ENCODE peak calls at places on chromosomes 7 and 10, in eight cellular contexts. I is GM23338, N is K562, B is upper lobe of left lung, Z is HCT116, M is HepG2, F is GM12878, R is Panc1. U is an unnamed sample.

GRCh38 chr10:89389254-89389653 is 3.2 kb upstream of the IFIT1 start:
- ATAC-seq in I (peak; percentile 61), N (peak; percentile 59), B (no peak), Z (peak; percentile 38), M (peak; percentile 48), F (peak; percentile 54), R (peak; percentile 44), U (no peak)

GRCh38 chr10:114402871-114403544 is 1.3 kb downstream of the AFAP1L2 start:
- ATAC-seq in I (peak; percentile 28), N (no peak), B (no peak), Z (no peak), M (no peak), F (peak; percentile 59), R (no peak), U (no peak)

GRCh38 chr10:215444-215843 is 80.2 kb downstream of the ZMYND11 start:
- ATAC-seq in I (no peak), N (no peak), B (no peak), Z (no peak), M (no peak), F (no peak), R (no peak), U (no peak)

GRCh38 chr7:29825750-29826529 is 19.6 kb downstream of the WIPF3 start:
- ATAC-seq in I (peak; percentile 39), N (no peak), B (no peak), Z (no peak), M (no peak), F (peak; percentile 85), R (no peak), U (no peak)

GRCh38 chr10:32061440-32061839 is 5.2 kb upstream of the KIF5B start:
- ATAC-seq in I (no peak), N (no peak), B (no peak), Z (no peak), M (no peak), F (no peak), R (no peak), U (no peak)

GRCh38 chr7:200704-201103 is 8.3 kb downstream of the FAM20C start:
- ATAC-seq in I (no peak), N (no peak), B (no peak), Z (no peak), M (no peak), F (no peak), R (peak; percentile 59), U (no peak)

GRCh38 chr10:9342865-9343450 is 1288.5 kb downstream of the GATA3 start:
- ATAC-seq in I (peak; percentile 68), N (no peak), B (no peak), Z (no peak), M (peak; percentile 71), F (peak; percentile 68), R (no peak), U (no peak)

GRCh38 chr7:44101966-44102845 is 1.9 kb upstream of the AEBP1 start:
- ATAC-seq in I (no peak), N (no peak), B (no peak), Z (no peak), M (no peak), F (no peak), R (no peak), U (no peak)

GRCh38 chr10:8375137-8375536 is 320.6 kb downstream of the GATA3 start:
- ATAC-seq in I (no peak), N (no peak), B (no peak), Z (no peak), M (no peak), F (no peak), R (no peak), U (no peak)

GRCh38 chr7:66952343-66953043 is 31.5 kb downstream of the TMEM248 start:
- ATAC-seq in I (peak; percentile 41), N (peak; percentile 49), B (no peak), Z (peak; percentile 94), M (peak; percentile 36), F (no peak), R (peak; percentile 93), U (no peak)

GRCh38 chr10:73799899-73800559 is 11.4 kb downstream of the NDST2 start:
- ATAC-seq in I (no peak), N (peak; percentile 12), B (no peak), Z (peak; percentile 25), M (peak; percentile 3), F (no peak), R (peak; percentile 24), U (no peak)

GRCh38 chr10:98486421-98486820 is 39.7 kb upstream of the HPS1 start:
- ATAC-seq in I (no peak), N (no peak), B (no peak), Z (no peak), M (no peak), F (no peak), R (no peak), U (no peak)

GRCh38 chr7:107966701-107967100 is 36.3 kb downstream of the LAMB1 start:
- ATAC-seq in I (peak; percentile 94), N (peak; percentile 44), B (peak; percentile 26), Z (peak; percentile 55), M (peak; percentile 79), F (no peak), R (peak; percentile 79), U (peak; percentile 8)
- TF ChIP-seq POLR2AphosphoS5 in I (no peak), N (no peak), B (no peak), Z (no peak), M (no peak), F (no peak), R (no peak), U (no peak)

GRCh38 chr10:76942556-76943416 is 694.8 kb downstream of the KCNMA1 start:
- ATAC-seq in I (no peak), N (no peak), B (no peak), Z (no peak), M (no peak), F (no peak), R (no peak), U (no peak)

GRCh38 chr10:76946268-76946667 is 691.3 kb downstream of the KCNMA1 start:
- ATAC-seq in I (no peak), N (no peak), B (no peak), Z (no peak), M (no peak), F (no peak), R (no peak), U (no peak)

GRCh38 chr10:76939862-76940495 is 697.6 kb downstream of the KCNMA1 start:
- ATAC-seq in I (no peak), N (no peak), B (no peak), Z (no peak), M (no peak), F (no peak), R (no peak), U (no peak)

GRCh38 chr10:76950354-76950753 is 687.3 kb downstream of the KCNMA1 start:
- ATAC-seq in I (no peak), N (no peak), B (no peak), Z (no peak), M (no peak), F (no peak), R (no peak), U (no peak)

DNA sequence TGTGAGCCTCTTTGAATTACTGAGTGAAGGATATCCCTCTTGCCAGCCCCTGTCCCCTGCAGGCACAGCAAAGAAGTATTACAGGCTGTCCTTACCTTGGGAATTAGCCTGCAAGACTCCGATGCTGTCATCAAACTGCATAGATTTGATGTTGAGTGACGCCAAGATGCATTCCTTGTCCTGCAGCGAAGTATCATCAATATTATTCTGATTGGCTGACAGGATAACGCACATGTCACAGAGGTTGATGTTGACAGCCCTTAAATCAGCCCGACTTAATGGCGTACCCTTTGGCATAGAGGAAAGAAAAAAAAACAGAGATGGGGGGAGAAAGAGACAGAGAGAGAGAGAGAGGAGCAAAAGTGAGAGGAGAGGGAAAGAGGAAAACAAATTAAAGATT is 692.9 kb downstream of the KCNMA1 start:
- ATAC-seq in I (no peak), N (no peak), B (no peak), Z (no peak), M (no peak), F (no peak), R (no peak), U (no peak)
- TF ChIP-seq POLR2AphosphoS5 in I (no peak), N (no peak), B (no peak), Z (no peak), M (no peak), F (no peak), R (no peak), U (no peak)

GRCh38 chr7:94368371-94368791 is 26.3 kb upstream of the COL1A2 start:
- ATAC-seq in I (no peak), N (no peak), B (no peak), Z (no peak), M (no peak), F (no peak), R (no peak), U (peak; percentile 74)
- TF ChIP-seq POLR2AphosphoS5 in I (no peak), N (no peak), B (no peak), Z (no peak), M (no peak), F (no peak), R (no peak), U (peak; percentile 69)

GRCh38 chr10:6083523-6084475 is 5.0 kb upstream of the RBM17 start:
- ATAC-seq in I (no peak), N (no peak), B (no peak), Z (no peak), M (no peak), F (no peak), R (no peak), U (no peak)

GRCh38 chr10:6088721-6089333 is at the start of gene RBM17:
- ATAC-seq in I (peak; percentile 82), N (peak; percentile 93), B (peak; percentile 97), Z (peak; percentile 88), M (peak; percentile 90), F (peak; percentile 88), R (peak; percentile 95), U (peak; percentile 96)

GRCh38 chr10:6089334-6090219 is 743 bp downstream of the RBM17 start:
- ATAC-seq in I (peak; percentile 46), N (peak; percentile 42), B (peak; percentile 16), Z (peak; percentile 2), M (peak; percentile 76), F (peak; percentile 16), R (peak; percentile 43), U (no peak)

GRCh38 chr10:6082496-6083395 is 6.1 kb upstream of the RBM17 start:
- ATAC-seq in I (no peak), N (no peak), B (no peak), Z (no peak), M (no peak), F (no peak), R (no peak), U (no peak)

DNA sequence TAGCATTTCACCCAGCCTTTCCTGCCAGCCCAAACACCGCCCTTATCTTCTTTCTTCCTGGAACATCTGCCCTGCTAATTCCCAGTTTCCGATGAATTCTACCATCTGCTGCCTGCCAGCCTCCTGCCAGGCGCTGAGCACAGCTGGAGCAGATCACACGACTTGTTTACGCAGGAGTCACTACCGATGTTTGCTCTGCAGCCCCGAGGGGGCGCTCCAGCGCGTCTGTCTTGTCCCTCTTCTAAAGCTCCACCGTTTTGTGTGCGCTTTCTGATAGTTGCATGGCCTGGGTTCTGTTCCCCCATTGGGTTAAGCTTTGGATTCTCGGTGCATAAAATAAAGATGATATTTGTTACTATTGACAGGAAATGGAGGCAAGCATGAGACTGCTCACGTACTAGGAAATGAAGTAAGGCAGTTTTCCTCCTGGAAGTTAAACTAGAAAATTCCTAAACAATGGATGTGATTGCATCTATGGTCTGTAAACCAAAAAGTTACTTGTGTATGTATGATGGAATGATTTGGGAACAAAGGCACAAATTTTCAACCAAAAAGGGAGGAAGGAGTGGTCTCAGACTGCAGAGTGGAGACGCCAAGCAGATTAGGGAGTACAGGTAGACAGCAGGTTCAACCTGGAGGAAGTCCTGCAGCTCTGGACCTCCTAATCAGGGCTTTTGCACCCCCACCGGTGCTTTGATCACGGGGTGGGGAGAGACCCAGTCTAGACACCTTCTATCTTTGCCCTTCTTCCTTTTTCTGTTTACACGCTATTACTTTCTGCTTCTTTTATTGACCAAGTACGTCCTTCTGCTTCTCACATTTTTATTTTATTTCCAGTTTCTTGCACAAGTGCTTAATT is 2.2 kb upstream of the RBM17 start:
- ATAC-seq in I (peak; percentile 76), N (peak; percentile 82), B (peak; percentile 87), Z (peak; percentile 71), M (peak; percentile 81), F (peak; percentile 84), R (peak; percentile 82), U (peak; percentile 77)
- TF ChIP-seq POLR2AphosphoS5 in I (no peak), N (no peak), B (peak; percentile 88), Z (no peak), M (no peak), F (no peak), R (no peak), U (peak; percentile 67)